ENCODE peak calls at places on chromosome 18, in seven cellular contexts. Q is GDM1, D is midbrain, H is astrocyte, F is Calu3, G is iris pigment epithelial cell, A is mesothelial cell of epicardium. Z is an unnamed sample.
A peak's percentile ranks its signal among the peaks of the same experiment; 100 is the strongest.

GRCh38 chr18:54102123-54102522 is 122.3 kb downstream of the MBD2 start:
- DNase-seq in Q (no peak), D (no peak), H (no peak), F (no peak), G (no peak), A (no peak), Z (no peak)

GRCh38 chr18:48959921-48960920 is 9.5 kb upstream of the SMAD7 start:
- DNase-seq in Q (no peak), D (no peak), H (peak; percentile 70), F (no peak), G (no peak), A (no peak), Z (no peak)

GRCh38 chr18:31057031-31057430 is 14.5 kb upstream of the DSC3 start:
- DNase-seq in Q (no peak), D (no peak), H (no peak), F (no peak), G (no peak), A (no peak), Z (no peak)

GRCh38 chr18:38751897-38752296 is 1186.3 kb upstream of the CELF4 start:
- DNase-seq in Q (no peak), D (no peak), H (no peak), F (no peak), G (peak; percentile 4), A (no peak), Z (no peak)

GRCh38 chr18:70415823-70416488 is 127.1 kb downstream of the SOCS6 start:
- DNase-seq in Q (no peak), D (no peak), H (no peak), F (peak; percentile 77), G (no peak), A (no peak), Z (no peak)

GRCh38 chr18:12745095-12745820 is 42.4 kb downstream of the PSMG2 start:
- DNase-seq in Q (no peak), D (no peak), H (no peak), F (no peak), G (no peak), A (no peak), Z (no peak)

GRCh38 chr18:45728341-45729010 is 4.5 kb downstream of the SLC14A1 start:
- DNase-seq in Q (no peak), D (no peak), H (peak; percentile 89), F (no peak), G (no peak), A (no peak), Z (no peak)

GRCh38 chr18:7805880-7806279 is 238.8 kb downstream of the PTPRM start:
- DNase-seq in Q (no peak), D (no peak), H (no peak), F (no peak), G (no peak), A (no peak), Z (no peak)

GRCh38 chr18:217532-218334 is 50.1 kb downstream of the THOC1 start:
- DNase-seq in Q (no peak), D (no peak), H (no peak), F (no peak), G (no peak), A (no peak), Z (no peak)

GRCh38 chr18:36509646-36510197 is 212.2 kb downstream of the FHOD3 start:
- DNase-seq in Q (no peak), D (no peak), H (no peak), F (no peak), G (no peak), A (no peak), Z (no peak)

GRCh38 chr18:79934311-79935097 is 16.9 kb downstream of the SLC66A2 start:
- DNase-seq in Q (no peak), D (no peak), H (no peak), F (no peak), G (no peak), A (no peak), Z (peak; percentile 50)

GRCh38 chr18:48076461-48076860 is 146.0 kb upstream of the SMAD2 start:
- DNase-seq in Q (no peak), D (no peak), H (no peak), F (no peak), G (no peak), A (no peak), Z (no peak)

GRCh38 chr18:58865714-58866113 is 1.0 kb downstream of the ZNF532 start:
- DNase-seq in Q (no peak), D (peak; percentile 52), H (no peak), F (no peak), G (no peak), A (no peak), Z (no peak)

GRCh38 chr18:33536904-33537303 is 41.1 kb upstream of the ASXL3 start:
- DNase-seq in Q (no peak), D (no peak), H (no peak), F (no peak), G (no peak), A (no peak), Z (no peak)

GRCh38 chr18:24055878-24056277 is 41.3 kb downstream of the TTC39C start:
- DNase-seq in Q (no peak), D (no peak), H (no peak), F (no peak), G (no peak), A (no peak), Z (no peak)

GRCh38 chr18:79588636-79589481 is 90.7 kb upstream of the CTDP1 start:
- DNase-seq in Q (no peak), D (peak; percentile 45), H (peak; percentile 98), F (no peak), G (peak; percentile 94), A (peak; percentile 64), Z (peak; percentile 71)

GRCh38 chr18:78293940-78294401 is 685.6 kb upstream of the SALL3 start:
- DNase-seq in Q (no peak), D (no peak), H (no peak), F (no peak), G (no peak), A (no peak), Z (no peak)

Z was measured in breast epithelium.